ENCODE peak calls at places on chromosome 12, in seven cellular contexts. C is hepatocyte, I is HepG2, Y is K562, F is PC-3, M is fibroblast of lung, W is astrocyte. G is an unnamed sample.

GRCh38 chr12:109726106-109726497 is 12.5 kb downstream of the FAM222A start:
- DNase-seq in I (no peak), Y (no peak), M (no peak), W (no peak), F (no peak), C (no peak), G (no peak)

GRCh38 chr12:119949145-119949544 is 39.9 kb upstream of the BICDL1 start:
- DNase-seq in W (no peak), M (no peak), C (no peak), Y (no peak), F (no peak), I (no peak), G (no peak)

GRCh38 chr12:116534341-116535121 is 24.6 kb upstream of the MAP1LC3B2 start:
- DNase-seq in F (peak), I (no peak), M (peak), C (peak), W (peak), Y (peak), G (peak)

GRCh38 chr12:19431407-19432308 is 7.6 kb upstream of the AEBP2 start:
- DNase-seq in F (peak), Y (no peak), I (no peak), C (no peak), W (peak), M (peak), G (peak)

GRCh38 chr12:42893802-42894201 is 304.3 kb upstream of the PRICKLE1 start:
- DNase-seq in I (no peak), Y (no peak), C (no peak), W (peak), F (no peak), M (peak), G (no peak)

GRCh38 chr12:24770851-24771250 is 178.1 kb downstream of the BCAT1 start:
- DNase-seq in M (no peak), F (no peak), Y (no peak), I (no peak), C (no peak), W (no peak), G (no peak)

GRCh38 chr12:5102261-5102789 is 58.6 kb downstream of the KCNA5 start:
- DNase-seq in I (no peak), F (no peak), M (peak), C (no peak), Y (no peak), W (peak), G (no peak)

GRCh38 chr12:117583677-117584076 is 222.3 kb upstream of the NOS1 start:
- DNase-seq in Y (no peak), I (no peak), W (no peak), C (no peak), F (no peak), M (no peak), G (no peak)

GRCh38 chr12:96907681-96908163 is 665 bp downstream of the NEDD1 start:
- DNase-seq in C (peak), M (peak), I (peak), F (no peak), W (peak), Y (peak), G (peak)

GRCh38 chr12:106417926-106418910 is 60.7 kb downstream of the POLR3B start:
- DNase-seq in F (peak), I (peak), W (peak), M (peak), C (no peak), Y (no peak), G (peak)

GRCh38 chr12:51851408-51852097 is 3.0 kb upstream of the FIGNL2 start:
- DNase-seq in Y (no peak), W (no peak), M (no peak), C (no peak), I (no peak), F (no peak), G (no peak)

GRCh38 chr12:96250119-96250685 is 56.0 kb downstream of the ELK3 start:
- DNase-seq in M (no peak), W (no peak), I (no peak), Y (no peak), C (no peak), F (no peak), G (no peak)

GRCh38 chr12:120528861-120529525 is at the start of gene COQ5:
- DNase-seq in I (peak), F (peak), Y (peak), W (peak), M (peak), C (peak), G (peak)

GRCh38 chr12:6341439-6342139 is at the start of gene TNFRSF1A:
- DNase-seq in F (peak), C (peak), M (peak), I (peak), W (peak), Y (peak), G (peak)

GRCh38 chr12:132719141-132719953 is 8.7 kb downstream of the PGAM5 start:
- DNase-seq in F (peak), C (no peak), W (no peak), I (no peak), M (no peak), Y (no peak), G (no peak)

GRCh38 chr12:25052191-25053020 is 103.5 kb upstream of the BCAT1 start:
- DNase-seq in M (no peak), F (no peak), W (no peak), Y (no peak), C (peak), I (peak), G (no peak)

GRCh38 chr12:24979971-24980730 is 31.2 kb upstream of the BCAT1 start:
- DNase-seq in W (no peak), M (no peak), Y (no peak), F (no peak), C (no peak), I (peak), G (no peak)

GRCh38 chr12:96501139-96501741 is 11.9 kb downstream of the CFAP54 start:
- DNase-seq in Y (no peak), I (peak), M (peak), C (peak), W (peak), F (peak), G (peak)

GRCh38 chr12:66594688-66595087 is 84.2 kb downstream of the GRIP1 start:
- DNase-seq in F (peak), W (peak), Y (no peak), C (no peak), I (no peak), M (peak), G (no peak)

GRCh38 chr12:54005853-54006699 is 2.7 kb upstream of the HOXC8 start:
- DNase-seq in C (peak), F (peak), M (peak), Y (peak), W (peak), I (peak), G (peak)

GRCh38 chr12:49092086-49092815 is 2.4 kb downstream of the DHH start:
- DNase-seq in C (peak), Y (peak), I (peak), F (peak), W (no peak), M (no peak), G (peak)

GRCh38 chr12:130582286-130582685 is 133.8 kb downstream of the RIMBP2 start:
- DNase-seq in C (no peak), F (no peak), M (no peak), I (no peak), Y (no peak), W (no peak), G (no peak)

GRCh38 chr12:120639771-120640721 is at the start of gene CABP1:
- DNase-seq in Y (peak), C (peak), F (no peak), I (peak), M (no peak), W (no peak), G (peak)

GRCh38 chr12:72271741-72272661 is at the start of gene TRHDE:
- DNase-seq in M (peak), F (peak), C (peak), I (no peak), W (peak), Y (no peak), G (peak)

GRCh38 chr12:39275846-39276245 is 167.1 kb downstream of the KIF21A start:
- DNase-seq in I (no peak), M (no peak), F (no peak), C (no peak), Y (no peak), W (no peak), G (no peak)

GRCh38 chr12:116691205-116691604 is 46.7 kb downstream of the SPRING1 start:
- DNase-seq in I (no peak), W (no peak), F (no peak), Y (no peak), C (no peak), M (no peak), G (no peak)

GRCh38 chr12:108582981-108583770 is 14.7 kb downstream of the TMEM119 start:
- DNase-seq in W (no peak), C (no peak), M (no peak), F (no peak), Y (no peak), I (no peak), G (no peak)

GRCh38 chr12:97132270-97132669 is 225.2 kb downstream of the NEDD1 start:
- DNase-seq in W (no peak), I (no peak), Y (no peak), M (no peak), F (no peak), C (no peak), G (no peak)

GRCh38 chr12:132955094-132955932 is 793 bp downstream of the ZNF605 start:
- DNase-seq in C (peak), W (peak), I (peak), Y (peak), M (peak), F (peak), G (peak)

GRCh38 chr12:53499261-53500118 is at the start of gene MAP3K12:
- DNase-seq in F (peak), C (peak), W (peak), Y (peak), M (peak), I (no peak), G (peak)

GRCh38 chr12:107513184-107513583 is 172.4 kb upstream of the PWP1 start:
- DNase-seq in C (no peak), I (no peak), W (no peak), M (no peak), F (no peak), Y (no peak), G (no peak)

GRCh38 chr12:117402363-117402762 is 40.9 kb upstream of the NOS1 start:
- DNase-seq in I (peak), M (no peak), C (no peak), W (no peak), F (peak), Y (no peak), G (no peak)

GRCh38 chr12:3273409-3273853 is 196.3 kb downstream of the TSPAN9 start:
- DNase-seq in F (peak), C (no peak), Y (no peak), W (peak), M (peak), I (no peak), G (no peak)

GRCh38 chr12:576613-577110 is 86.6 kb downstream of the NINJ2 start:
- DNase-seq in M (no peak), C (no peak), Y (no peak), F (no peak), W (no peak), I (no peak), G (no peak)

GRCh38 chr12:29889737-29890136 is 106.0 kb upstream of the TMTC1 start:
- DNase-seq in C (peak), F (peak), W (peak), I (peak), Y (peak), M (peak), G (peak)

GRCh38 chr12:11630046-11630706 is 19.3 kb upstream of the ETV6 start:
- DNase-seq in M (peak), I (no peak), Y (no peak), W (no peak), C (no peak), F (no peak), G (no peak)

GRCh38 chr12:11656550-11656949 is 7.1 kb downstream of the ETV6 start:
- DNase-seq in C (no peak), M (peak), I (no peak), W (no peak), Y (no peak), F (no peak), G (no peak)

GRCh38 chr12:87363497-87364084 is 665.6 kb downstream of the C12orf50 start:
- DNase-seq in F (peak), C (no peak), W (no peak), Y (no peak), M (no peak), I (no peak), G (no peak)
- TF ChIP-seq CTCF in F (no peak), C (no peak), W (no peak), Y (no peak), M (no peak), I (no peak), G (no peak)

GRCh38 chr12:69151254-69151751 is 88.1 kb upstream of the CPSF6 start:
- DNase-seq in F (no peak), C (peak), W (no peak), I (no peak), M (no peak), Y (no peak), G (no peak)

GRCh38 chr12:69150083-69150795 is 89.1 kb upstream of the CPSF6 start:
- DNase-seq in W (no peak), F (no peak), C (no peak), M (no peak), I (no peak), Y (no peak), G (no peak)

GRCh38 chr12:69157023-69157655 is 82.2 kb upstream of the CPSF6 start:
- DNase-seq in W (peak), Y (peak), M (peak), I (peak), C (peak), F (peak), G (peak)

GRCh38 chr12:69150796-69151127 is 88.6 kb upstream of the CPSF6 start:
- DNase-seq in C (no peak), F (no peak), M (no peak), Y (no peak), I (no peak), W (no peak), G (no peak)

DNA sequence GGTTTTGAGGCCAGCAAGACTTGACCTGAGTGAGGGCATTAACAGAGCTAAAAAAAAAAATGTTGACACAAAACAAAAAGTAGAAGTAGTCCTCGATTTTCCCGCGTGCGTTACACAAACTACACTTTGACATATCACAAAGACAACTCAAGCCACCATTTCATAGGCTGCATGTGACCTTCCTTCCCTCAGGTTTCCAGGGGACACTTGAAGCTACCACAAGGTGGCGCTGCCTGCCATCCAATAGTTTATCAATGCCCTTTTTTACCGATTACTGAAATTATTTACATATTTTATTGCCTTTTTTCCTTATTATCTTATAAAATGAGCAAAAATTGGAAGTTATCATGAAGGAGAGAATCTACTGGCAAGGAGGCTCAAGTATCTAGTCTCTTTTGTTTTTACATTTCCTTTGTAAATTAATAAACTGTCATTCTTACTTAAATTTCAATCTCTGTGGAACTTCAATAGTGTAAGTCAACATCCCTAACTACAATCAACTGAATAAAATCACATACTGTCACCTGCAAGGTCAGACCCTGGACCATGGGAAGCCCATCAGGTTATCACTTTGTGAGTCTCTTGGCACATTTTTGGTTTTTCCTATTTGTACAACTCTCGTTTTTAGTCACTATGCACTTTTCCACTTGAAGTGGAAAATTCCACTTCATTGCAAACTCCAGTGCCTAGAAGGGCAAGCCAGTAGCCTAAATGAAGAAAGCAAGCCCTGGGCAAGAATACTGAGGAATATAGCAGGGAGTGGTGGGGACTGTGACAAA is 84.6 kb upstream of the CPSF6 start:
- DNase-seq in F (peak), I (peak), W (peak), M (peak), Y (peak), C (peak), G (peak)
- TF ChIP-seq EZH2 in F (no peak), I (no peak), W (no peak), M (no peak), Y (no peak), C (no peak), G (no peak)

GRCh38 chr12:68334136-68334535 is 2.0 kb upstream of the MDM1 start:
- DNase-seq in I (no peak), F (peak), C (no peak), W (no peak), Y (no peak), M (no peak), G (peak)
- TF ChIP-seq CTCF in I (peak), F (peak), C (no peak), W (no peak), Y (no peak), M (no peak), G (no peak)

DNA sequence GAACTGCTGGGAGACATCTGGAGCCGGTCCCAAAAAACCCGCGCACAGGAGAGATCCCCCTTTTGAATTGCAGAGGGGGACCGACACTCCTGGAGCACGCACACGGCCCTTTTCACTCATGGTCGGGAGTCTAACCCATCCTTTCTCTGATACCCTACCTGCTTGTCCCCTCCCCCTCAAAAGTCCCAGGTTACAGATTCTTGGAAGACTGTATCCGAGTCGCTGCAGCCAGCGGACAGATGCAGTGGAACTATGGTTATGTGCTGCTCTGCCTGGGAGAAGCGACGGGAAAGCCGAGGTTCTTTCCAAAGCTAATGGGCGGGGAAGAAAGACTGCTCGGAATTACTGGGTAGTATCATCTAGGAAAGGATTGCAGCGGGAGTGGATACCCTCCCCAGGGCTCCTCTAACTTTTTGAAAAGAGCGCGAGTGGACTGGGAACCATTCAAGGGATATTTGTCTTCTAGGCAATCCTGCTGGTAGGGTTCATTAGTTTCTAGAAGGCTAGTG is 1.5 kb downstream of the PTHLH start:
- DNase-seq in C (peak), I (no peak), W (peak), F (peak), M (peak), Y (no peak), G (no peak)
- TF ChIP-seq EZH2 in C (peak), I (no peak), W (peak), F (no peak), M (peak), Y (no peak), G (no peak)